ENCODE peak calls at places on chromosomes 13 and 19, in seven cellular contexts. L, X, E, J, N, C and V are unnamed samples.

GRCh38 chr13:39448831-39449230 is 154.2 kb downstream of the LHFPL6 start:
- DNase-seq in L (peak; percentile 23), X (no peak), E (no peak), N (no peak), J (no peak), C (no peak), V (no peak)

GRCh38 chr13:73740681-73741080 is 393.5 kb downstream of the KLF12 start:
- DNase-seq in J (no peak), N (no peak), X (no peak), L (peak; percentile 13), E (no peak), C (no peak), V (no peak)

GRCh38 chr19:31591258-31591657 is 242.0 kb upstream of the TSHZ3 start:
- DNase-seq in N (no peak), E (no peak), L (no peak), J (no peak), C (no peak), X (no peak), V (no peak)

GRCh38 chr13:52353116-52353718 is 52.8 kb downstream of the THSD1 start:
- DNase-seq in C (no peak), L (no peak), J (no peak), E (no peak), N (no peak), X (no peak), V (no peak)

GRCh38 chr19:40663712-40664692 is 26.4 kb downstream of the NUMBL start:
- DNase-seq in L (no peak), C (no peak), X (no peak), N (no peak), J (no peak), E (no peak), V (no peak)

GRCh38 chr13:46386996-46387851 is at the start of gene RUBCNL:
- DNase-seq in L (no peak), C (no peak), N (peak; percentile 62), J (peak; percentile 32), X (no peak), E (no peak), V (no peak)

GRCh38 chr13:106484755-106485193 is 50.7 kb downstream of the EFNB2 start:
- DNase-seq in E (no peak), C (no peak), J (no peak), N (no peak), X (no peak), L (peak; percentile 48), V (no peak)

GRCh38 chr19:31054430-31054829 is 294.8 kb downstream of the TSHZ3 start:
- DNase-seq in E (peak; percentile 26), X (no peak), J (no peak), L (peak; percentile 14), N (no peak), C (no peak), V (no peak)

GRCh38 chr13:110944121-110944967 is 29.5 kb upstream of the ANKRD10 start:
- DNase-seq in N (peak; percentile 35), C (no peak), L (peak; percentile 33), X (peak; percentile 70), E (peak; percentile 32), J (no peak), V (no peak)

GRCh38 chr13:42696191-42696590 is 85.2 kb upstream of the FAM216B start:
- DNase-seq in N (no peak), L (no peak), J (no peak), E (no peak), C (no peak), X (no peak), V (no peak)

GRCh38 chr19:3024870-3025515 is 4.1 kb downstream of the TLE2 start:
- DNase-seq in N (no peak), J (no peak), X (no peak), C (no peak), L (no peak), E (no peak), V (no peak)

GRCh38 chr13:26995159-26995558 is 176.5 kb downstream of the USP12 start:
- DNase-seq in E (no peak), X (no peak), J (no peak), N (no peak), C (no peak), L (no peak), V (no peak)

GRCh38 chr13:114313061-114313860 is 1.0 kb upstream of the CHAMP1 start:
- DNase-seq in C (no peak), X (no peak), N (no peak), L (no peak), E (no peak), J (no peak), V (no peak)

GRCh38 chr13:96033220-96034015 is 19.8 kb downstream of the UGGT2 start:
- DNase-seq in C (no peak), L (no peak), E (no peak), X (no peak), N (no peak), J (peak; percentile 22), V (no peak)

GRCh38 chr13:27797228-27797624 is 4.9 kb downstream of the GSX1 start:
- DNase-seq in E (no peak), J (no peak), X (no peak), C (no peak), L (no peak), N (no peak), V (no peak)

GRCh38 chr13:35714588-35714987 is 238.1 kb upstream of the MAB21L1 start:
- DNase-seq in L (no peak), C (no peak), X (no peak), N (peak; percentile 80), E (no peak), J (no peak), V (no peak)

GRCh38 chr13:114144606-114145244 is 12.3 kb upstream of the RASA3 start:
- DNase-seq in J (no peak), X (peak; percentile 21), E (no peak), C (no peak), N (peak; percentile 24), L (no peak), V (no peak)

GRCh38 chr13:102234618-102235017 is 167.2 kb downstream of the FGF14 start:
- DNase-seq in L (no peak), E (no peak), X (no peak), J (no peak), C (no peak), N (no peak), V (no peak)

GRCh38 chr13:105952233-105952767 is 583.2 kb downstream of the EFNB2 start:
- DNase-seq in N (no peak), X (no peak), E (no peak), J (no peak), L (no peak), C (no peak), V (no peak)

DNA sequence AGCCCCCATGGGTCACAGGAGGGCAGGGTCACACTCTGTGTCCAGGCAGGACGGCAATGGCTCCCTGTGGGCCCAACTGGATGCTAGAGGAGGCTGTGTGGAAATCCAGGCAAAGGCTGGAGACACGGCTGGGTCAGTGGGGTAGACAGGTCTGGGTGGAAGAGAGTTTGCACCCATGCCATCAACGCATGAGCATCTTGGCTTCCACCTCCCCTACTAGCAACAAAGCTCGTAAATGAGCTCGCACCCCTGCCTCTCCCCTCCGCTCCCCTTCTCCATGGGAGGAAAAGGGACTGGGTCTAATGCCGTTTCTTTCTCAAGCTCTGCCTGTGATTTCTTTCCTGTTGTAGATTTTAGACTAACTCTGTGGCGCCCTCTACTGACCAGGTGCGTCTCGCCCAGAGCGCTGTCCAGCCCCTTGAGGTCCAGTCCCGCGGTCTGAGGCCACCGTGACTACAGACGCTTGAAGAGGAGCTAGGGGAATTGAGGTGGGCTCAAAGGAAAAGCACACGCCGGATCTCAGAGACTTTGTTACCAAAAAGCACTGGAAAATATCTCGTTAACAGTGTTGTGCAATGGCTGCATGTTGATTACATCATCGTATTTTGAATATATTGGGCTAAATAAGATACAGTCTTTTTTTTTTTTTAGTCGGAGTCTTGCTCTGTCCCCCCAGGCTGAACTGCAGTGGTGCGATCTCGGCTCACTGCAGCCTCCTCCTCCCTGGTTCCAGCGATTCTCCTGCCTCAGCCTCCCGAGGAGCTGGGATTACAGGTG is 50.7 kb upstream of the USP29 start:
- DNase-seq in E (no peak), L (no peak), X (peak; percentile 16), C (no peak), N (no peak), J (no peak), V (no peak)
- TF ChIP-seq CTCF in E (no peak), L (no peak), X (no peak), C (no peak), N (no peak), J (no peak), V (no peak)

GRCh38 chr19:13053761-13054604 is 48.7 kb downstream of the LYL1 start:
- DNase-seq in E (peak; percentile 89), N (peak; percentile 90), J (peak; percentile 91), X (peak; percentile 92), L (peak; percentile 95), C (no peak), V (peak; percentile 85)

GRCh38 chr19:13054605-13055212 is 47.9 kb downstream of the LYL1 start:
- DNase-seq in C (no peak), N (no peak), L (no peak), J (no peak), E (no peak), X (no peak), V (no peak)

GRCh38 chr19:13051581-13052165 is 51.0 kb downstream of the LYL1 start:
- DNase-seq in L (no peak), X (peak; percentile 75), E (peak; percentile 88), C (no peak), J (peak; percentile 76), N (peak; percentile 88), V (peak; percentile 83)

GRCh38 chr19:13053238-13053637 is 49.4 kb downstream of the LYL1 start:
- DNase-seq in C (no peak), N (no peak), J (no peak), L (no peak), E (no peak), X (no peak), V (no peak)

GRCh38 chr19:13052447-13053232 is 50.0 kb downstream of the LYL1 start:
- DNase-seq in L (no peak), E (no peak), J (no peak), N (no peak), C (no peak), X (no peak), V (no peak)
- H3K27ac ChIP-seq in L (peak overlapping the region; percentile 80), E (peak overlapping the region; percentile 95), J (peak overlapping the region; percentile 86), N (peak overlapping the region; percentile 81), C (no peak overlapping the region), X (peak overlapping the region; percentile 96), V (peak overlapping the region; percentile 78)

GRCh38 chr19:39074205-39074692 is 9.9 kb upstream of the ACP7 start:
- DNase-seq in N (no peak), L (no peak), E (no peak), J (no peak), X (no peak), C (no peak), V (no peak)
- H3K4me1 ChIP-seq in N (no peaks in the 10 kb centered on the region), L (no peaks in the 10 kb centered on the region), E (no peaks in the 10 kb centered on the region), J (no peaks in the 10 kb centered on the region), X (no peaks in the 10 kb centered on the region), C (peaks cover 20% of the 10 kb centered on the region), V (no peaks in the 10 kb centered on the region)

DNA sequence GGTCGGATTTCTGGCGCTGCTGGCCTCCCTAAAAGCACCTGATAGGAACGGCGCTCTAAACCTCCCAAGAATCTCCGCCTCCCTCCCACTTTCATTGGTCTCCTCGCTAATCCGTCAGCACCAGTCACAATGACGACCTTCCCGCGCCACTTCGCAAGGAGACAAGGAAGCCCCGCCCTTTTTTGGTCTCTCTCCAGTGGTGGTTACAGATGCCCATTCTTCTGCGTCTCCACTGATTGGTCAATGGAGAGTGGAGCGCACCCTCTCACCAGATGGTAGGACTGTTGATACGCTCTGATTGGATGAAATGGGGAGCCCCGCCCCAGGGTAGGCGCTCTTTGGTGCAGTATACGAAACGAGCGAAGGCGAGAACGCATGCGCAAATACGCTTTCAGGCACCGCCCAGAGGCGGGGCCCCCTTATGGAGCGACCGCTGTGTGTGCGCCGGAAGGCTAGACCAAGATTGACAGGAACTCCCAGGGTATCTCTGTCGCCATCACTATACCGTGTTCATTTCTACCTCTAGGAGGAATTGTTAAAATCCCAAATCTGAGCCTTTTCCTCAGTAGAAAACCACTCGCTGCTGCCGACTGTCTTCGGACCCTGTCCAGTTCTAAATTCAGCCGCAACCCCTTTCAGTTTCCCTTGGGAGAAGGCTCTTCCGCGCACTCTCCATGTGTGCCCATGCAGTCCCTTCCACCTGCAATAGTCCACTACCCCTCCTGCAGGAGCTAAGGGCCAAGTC is 617 bp upstream of the HNRNPL start:
- DNase-seq in N (peak; percentile 100), J (peak; percentile 98), L (peak; percentile 100), X (peak; percentile 100), C (peak; percentile 97), E (peak; percentile 100), V (peak; percentile 100)
- TF ChIP-seq CTCF in N (peak; percentile 34), J (no peak), L (peak; percentile 13), X (peak; percentile 46), C (no peak), E (peak; percentile 22), V (no peak)